ENCODE peak calls at places on chromosomes 11 and 22, in seven cellular contexts. L is mammary epithelial cell, Z is MM.1S, S is IMR-90, H is keratinocyte, A is GM23248, U is GM23338. R is an unnamed sample.
A peak's percentile ranks its signal among the peaks of the same experiment; 100 is the strongest.

GRCh38 chr11:114058871-114059277 is 637 bp upstream of the ZBTB16 start:
- DNase-seq in L (no peak), Z (no peak), S (no peak), H (no peak), A (peak; percentile 37), U (peak; percentile 57), R (no peak)

GRCh38 chr11:44517541-44517940 is 47.9 kb upstream of the CD82 start:
- DNase-seq in L (no peak), Z (no peak), S (no peak), H (no peak), A (no peak), U (no peak), R (no peak)

GRCh38 chr22:49310354-49310753 is 517.3 kb downstream of the BRD1 start:
- DNase-seq in L (no peak), Z (no peak), S (no peak), H (no peak), A (no peak), U (no peak), R (no peak)

GRCh38 chr11:9825315-9825714 is 161.4 kb downstream of the SWAP70 start:
- DNase-seq in L (peak; percentile 52), Z (no peak), S (peak; percentile 38), H (no peak), A (peak; percentile 90), U (no peak), R (peak; percentile 22)

GRCh38 chr11:123439616-123440015 is 9.5 kb downstream of the GRAMD1B start:
- DNase-seq in L (no peak), Z (no peak), S (no peak), H (no peak), A (no peak), U (no peak), R (no peak)

GRCh38 chr11:59801981-59802638 is 8.5 kb downstream of the MRPL16 start:
- DNase-seq in L (peak; percentile 24), Z (no peak), S (peak; percentile 36), H (no peak), A (peak; percentile 62), U (peak; percentile 22), R (no peak)

GRCh38 chr22:37745548-37746365 is 48.9 kb downstream of the TRIOBP start:
- DNase-seq in L (peak; percentile 85), Z (peak; percentile 92), S (peak; percentile 84), H (no peak), A (peak; percentile 95), U (peak; percentile 97), R (peak; percentile 83)

GRCh38 chr22:30245181-30245984 is 1.2 kb downstream of the LIF start:
- DNase-seq in L (peak; percentile 50), Z (no peak), S (no peak), H (no peak), A (no peak), U (peak; percentile 75), R (no peak)

GRCh38 chr11:299081-299891 is at the start of gene IFITM5:
- DNase-seq in L (no peak), Z (no peak), S (no peak), H (no peak), A (no peak), U (no peak), R (no peak)
- H3K4me2 ChIP-seq in L (no peak within 1 kb of the TSS), Z (no peak within 1 kb of the TSS), S (peak within 1 kb of the TSS; percentile 8), H (no peak within 1 kb of the TSS), A (no peak within 1 kb of the TSS), U (peak within 1 kb of the TSS; percentile 65), R (no peak within 1 kb of the TSS)

GRCh38 chr11:27427183-27427980 is 45.2 kb downstream of the LGR4 start:
- DNase-seq in L (no peak), Z (no peak), S (peak; percentile 34), H (no peak), A (peak; percentile 70), U (peak; percentile 42), R (peak; percentile 78)
- H3K4me1 ChIP-seq in L (peaks cover 63% of the 10 kb centered on the region), Z (no peaks in the 10 kb centered on the region), S (peaks cover 4% of the 10 kb centered on the region), H (peaks cover 71% of the 10 kb centered on the region), A (peaks cover 41% of the 10 kb centered on the region), U (peaks cover 70% of the 10 kb centered on the region), R (peaks cover 3% of the 10 kb centered on the region)

DNA sequence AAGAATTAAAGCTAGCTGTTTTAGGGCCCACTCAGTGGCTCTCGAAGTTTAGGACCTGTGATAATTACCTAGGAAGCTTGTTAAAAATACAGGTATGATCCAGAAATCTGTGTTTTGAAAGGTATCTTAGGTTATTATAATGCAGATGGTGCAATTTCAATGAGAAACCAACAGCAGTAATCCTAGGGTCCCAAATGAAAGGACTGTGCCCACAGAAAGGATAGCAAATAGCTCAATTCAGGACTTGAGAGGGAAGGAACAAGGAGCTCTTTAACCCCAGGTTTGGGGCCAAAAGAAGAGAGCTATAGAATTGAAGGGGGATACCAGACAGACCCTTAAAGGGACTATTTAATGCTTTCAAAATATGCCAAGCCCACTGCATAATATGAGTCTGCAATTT is 11.7 kb downstream of the MMP20 start:
- DNase-seq in L (no peak), Z (no peak), S (no peak), H (no peak), A (no peak), U (peak; percentile 37), R (no peak)
- H3K4me3 ChIP-seq in L (no peak overlapping the region), Z (no peak overlapping the region), S (no peak overlapping the region), H (no peak overlapping the region), A (no peak overlapping the region), U (peak overlapping the region; percentile 21), R (no peak overlapping the region)

GRCh38 chr11:74018331-74019005 is 9.6 kb upstream of the UCP3 start:
- DNase-seq in L (no peak), Z (no peak), S (peak; percentile 87), H (no peak), A (peak; percentile 91), U (no peak), R (peak; percentile 56)

GRCh38 chr11:74019104-74019738 is 10.3 kb upstream of the UCP3 start:
- DNase-seq in L (no peak), Z (no peak), S (no peak), H (no peak), A (peak; percentile 15), U (no peak), R (no peak)

GRCh38 chr11:74020537-74020936 is 11.7 kb upstream of the UCP3 start:
- DNase-seq in L (no peak), Z (no peak), S (no peak), H (no peak), A (no peak), U (no peak), R (no peak)

GRCh38 chr11:74021998-74022397 is 13.1 kb upstream of the UCP3 start:
- DNase-seq in L (no peak), Z (no peak), S (no peak), H (no peak), A (no peak), U (no peak), R (no peak)

GRCh38 chr11:74019860-74020259 is 11.0 kb upstream of the UCP3 start:
- DNase-seq in L (peak; percentile 74), Z (no peak), S (peak; percentile 24), H (no peak), A (peak; percentile 72), U (no peak), R (no peak)
- H3K4me2 ChIP-seq in L (peak overlapping the region; percentile 56), Z (no peak overlapping the region), S (no peak overlapping the region), H (no peak overlapping the region), A (peak overlapping the region; percentile 54), U (no peak overlapping the region), R (no peak overlapping the region)

GRCh38 chr11:11972942-11973341 is 35.5 kb downstream of the DKK3 start:
- DNase-seq in L (no peak), Z (no peak), S (no peak), H (no peak), A (no peak), U (no peak), R (no peak)

GRCh38 chr11:11975201-11976092 is 33.0 kb downstream of the DKK3 start:
- DNase-seq in L (no peak), Z (no peak), S (no peak), H (no peak), A (no peak), U (no peak), R (no peak)

GRCh38 chr11:11972148-11972547 is 36.3 kb downstream of the DKK3 start:
- DNase-seq in L (no peak), Z (no peak), S (no peak), H (no peak), A (no peak), U (no peak), R (no peak)

GRCh38 chr11:11973866-11974265 is 34.6 kb downstream of the DKK3 start:
- DNase-seq in L (no peak), Z (no peak), S (peak; percentile 16), H (no peak), A (no peak), U (no peak), R (no peak)

GRCh38 chr11:11973361-11973800 is 35.0 kb downstream of the DKK3 start:
- DNase-seq in L (no peak), Z (no peak), S (peak; percentile 72), H (no peak), A (peak; percentile 81), U (no peak), R (peak; percentile 65)
- H3K4me1 ChIP-seq in L (peaks cover 35% of the 10 kb centered on the region), Z (no peaks in the 10 kb centered on the region), S (peaks cover 45% of the 10 kb centered on the region), H (peaks cover 34% of the 10 kb centered on the region), A (peaks cover 63% of the 10 kb centered on the region), U (peaks cover 13% of the 10 kb centered on the region), R (peaks cover 61% of the 10 kb centered on the region)

GRCh38 chr11:35141034-35141433 is 2.1 kb downstream of the CD44 start:
- DNase-seq in L (no peak), Z (no peak), S (no peak), H (no peak), A (peak; percentile 48), U (no peak), R (no peak)
- H3K4me3 ChIP-seq in L (peak overlapping the region; percentile 98), Z (peak overlapping the region; percentile 88), S (peak overlapping the region; percentile 74), H (peak overlapping the region; percentile 92), A (peak overlapping the region; percentile 95), U (no peak overlapping the region), R (peak overlapping the region; percentile 99)

DNA sequence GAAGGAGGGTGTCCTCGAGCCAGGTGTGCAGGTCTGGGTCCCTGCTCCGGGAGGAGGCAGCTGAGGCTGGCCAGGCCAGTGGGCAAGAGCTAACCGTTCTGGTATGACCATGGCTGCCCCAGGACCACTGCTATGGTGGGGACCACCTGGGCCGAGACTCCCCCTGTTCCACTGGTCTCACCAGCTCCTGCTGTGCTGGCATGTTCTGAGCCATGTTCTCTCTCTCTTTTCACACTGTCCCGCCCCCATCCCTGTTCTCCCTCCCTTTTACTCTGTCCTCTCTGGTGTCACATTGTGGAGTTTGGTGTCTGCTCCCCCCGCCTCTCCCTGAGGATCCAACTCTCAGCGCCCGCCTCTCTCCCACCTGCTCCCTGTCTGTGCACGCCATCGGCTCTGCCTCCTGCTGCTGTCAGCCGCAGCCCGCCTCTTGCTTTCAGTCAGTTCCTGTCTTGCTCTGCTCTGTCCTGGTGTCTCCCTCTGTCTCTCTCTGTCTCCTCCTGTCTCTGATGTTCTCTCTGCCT is 66.4 kb downstream of the LRRC32 start:
- DNase-seq in L (no peak), Z (no peak), S (no peak), H (no peak), A (no peak), U (no peak), R (no peak)
- H3K4me2 ChIP-seq in L (no peak overlapping the region), Z (no peak overlapping the region), S (no peak overlapping the region), H (no peak overlapping the region), A (peak overlapping the region; percentile 8), U (no peak overlapping the region), R (no peak overlapping the region)

GRCh38 chr11:21514298-21514697 is 678.6 kb upstream of the ANO5 start:
- DNase-seq in L (no peak), Z (peak; percentile 59), S (no peak), H (no peak), A (peak; percentile 17), U (peak; percentile 36), R (no peak)

GRCh38 chr11:21520244-21520643 is 672.6 kb upstream of the ANO5 start:
- DNase-seq in L (no peak), Z (no peak), S (no peak), H (no peak), A (no peak), U (no peak), R (no peak)
- H3K4me1 ChIP-seq in L (no peaks in the 10 kb centered on the region), Z (no peaks in the 10 kb centered on the region), S (no peaks in the 10 kb centered on the region), H (no peaks in the 10 kb centered on the region), A (no peaks in the 10 kb centered on the region), U (no peaks in the 10 kb centered on the region), R (no peaks in the 10 kb centered on the region)

GRCh38 chr22:32855023-32855756 is 53.7 kb downstream of the TIMP3 start:
- DNase-seq in L (no peak), Z (no peak), S (no peak), H (no peak), A (peak; percentile 45), U (no peak), R (no peak)
- H3K4me3 ChIP-seq in L (no peak overlapping the region), Z (no peak overlapping the region), S (no peak overlapping the region), H (no peak overlapping the region), A (no peak overlapping the region), U (no peak overlapping the region), R (no peak overlapping the region)

R was measured in fibroblast of lung.